ENCODE peak calls at places on chromosomes 3 and 15, in four cellular contexts. Q is K562, M is HL-60, F is GM12878. L is an unnamed sample.

GRCh38 chr15:77282333-77282732 is 137.6 kb downstream of the PEAK1 start:
- DNase-seq in F (no peak), Q (no peak), M (no peak), L (no peak)

GRCh38 chr15:69031013-69032001 is 16.8 kb downstream of the NOX5 start:
- DNase-seq in Q (peak), F (no peak), M (no peak), L (peak)

GRCh38 chr3:61830111-61830400 is 268.7 kb downstream of the PTPRG start:
- DNase-seq in Q (no peak), M (no peak), F (no peak), L (no peak)

GRCh38 chr3:27905625-27906024 is 183.5 kb upstream of the EOMES start:
- DNase-seq in Q (no peak), F (no peak), M (no peak), L (no peak)

GRCh38 chr15:101551696-101552591 is 62.4 kb upstream of the PCSK6 start:
- DNase-seq in F (no peak), M (no peak), Q (no peak), L (no peak)

GRCh38 chr3:15659254-15659975 is 57.9 kb downstream of the BTD start:
- DNase-seq in Q (no peak), M (no peak), F (no peak), L (no peak)

GRCh38 chr15:69980311-69981059 is 117.2 kb downstream of the TLE3 start:
- DNase-seq in Q (no peak), M (no peak), F (peak), L (no peak)

GRCh38 chr15:86382341-86382740 is 302.7 kb downstream of the AGBL1 start:
- DNase-seq in Q (no peak), M (no peak), F (no peak), L (no peak)

GRCh38 chr15:90592144-90592887 is 62.6 kb downstream of the CRTC3 start:
- DNase-seq in M (peak), F (no peak), Q (peak), L (no peak)

GRCh38 chr3:107441617-107442016 is 64.4 kb downstream of the CCDC54 start:
- DNase-seq in Q (peak), F (no peak), M (no peak), L (no peak)

GRCh38 chr3:131540143-131540542 is 37.4 kb upstream of the MRPL3 start:
- DNase-seq in F (no peak), M (no peak), Q (no peak), L (no peak)

GRCh38 chr3:43319364-43319763 is 33.0 kb downstream of the SNRK start:
- DNase-seq in Q (no peak), F (no peak), M (no peak), L (no peak)

GRCh38 chr3:129022114-129022994 is 21.2 kb downstream of the EFCC1 start:
- DNase-seq in F (no peak), Q (peak), M (no peak), L (no peak)

GRCh38 chr3:3734881-3735280 is 64.3 kb upstream of the LRRN1 start:
- DNase-seq in F (no peak), M (no peak), Q (no peak), L (no peak)

GRCh38 chr3:120284702-120285507 is at the start of gene GPR156:
- DNase-seq in Q (no peak), F (no peak), M (no peak), L (peak)

GRCh38 chr3:167885277-167885676 is 149.8 kb downstream of the SERPINI1 start:
- DNase-seq in Q (no peak), F (no peak), M (no peak), L (no peak)

GRCh38 chr3:149593416-149594160 is 64.2 kb downstream of the WWTR1 start:
- DNase-seq in Q (no peak), F (no peak), M (no peak), L (no peak)

GRCh38 chr15:48644827-48645557 is 517 bp downstream of the FBN1 start:
- DNase-seq in M (no peak), F (no peak), Q (no peak), L (peak)

GRCh38 chr15:96344120-96344705 is 13.7 kb downstream of the NR2F2 start:
- DNase-seq in Q (no peak), F (no peak), M (no peak), L (no peak)

GRCh38 chr3:126537730-126538281 is 13.9 kb downstream of the CHST13 start:
- DNase-seq in F (no peak), Q (no peak), M (no peak), L (no peak)

GRCh38 chr3:151395806-151396205 is 11.3 kb upstream of the P2RY12 start:
- DNase-seq in Q (no peak), F (no peak), M (peak), L (no peak)

GRCh38 chr15:92656089-92656488 is 514 bp upstream of the FAM174B start:
- DNase-seq in F (no peak), Q (no peak), M (no peak), L (no peak)

GRCh38 chr3:52325686-52326085 is 9.6 kb downstream of the DNAH1 start:
- DNase-seq in Q (no peak), M (no peak), F (no peak), L (no peak)

GRCh38 chr3:105364113-105364512 is 2.6 kb upstream of the ALCAM start:
- DNase-seq in Q (no peak), M (no peak), F (no peak), L (no peak)

GRCh38 chr3:46858996-46859710 is 4.1 kb downstream of the MYL3 start:
- DNase-seq in Q (no peak), M (no peak), F (no peak), L (no peak)

GRCh38 chr3:43405888-43406636 is 119.7 kb downstream of the SNRK start:
- DNase-seq in F (no peak), M (no peak), Q (peak), L (no peak)

GRCh38 chr15:40040293-40040635 is 1.3 kb upstream of the SRP14 start:
- DNase-seq in M (no peak), Q (no peak), F (no peak), L (no peak)

GRCh38 chr3:99747915-99748314 is 69.7 kb upstream of the CMSS1 start:
- DNase-seq in Q (no peak), M (no peak), F (no peak), L (no peak)

GRCh38 chr15:69926011-69926410 is 171.7 kb downstream of the TLE3 start:
- DNase-seq in F (no peak), M (no peak), Q (no peak), L (no peak)

GRCh38 chr3:20080956-20081554 is 40.8 kb downstream of the KAT2B start:
- DNase-seq in M (no peak), Q (peak), F (peak), L (no peak)

GRCh38 chr15:24955549-24955929 is 752 bp downstream of the SNRPN start:
- DNase-seq in F (no peak), M (no peak), Q (no peak), L (no peak)

GRCh38 chr3:197333901-197334639 is 35.7 kb upstream of the DLG1 start:
- DNase-seq in F (no peak), M (no peak), Q (no peak), L (no peak)

GRCh38 chr15:38197553-38197952 is 55.1 kb upstream of the SPRED1 start:
- DNase-seq in Q (no peak), M (no peak), F (no peak), L (no peak)

GRCh38 chr3:147318900-147319299 is 87.4 kb downstream of the ZIC4 start:
- DNase-seq in Q (no peak), F (no peak), M (no peak), L (no peak)

GRCh38 chr3:123129532-123129931 is 62.7 kb downstream of the PDIA5 start:
- DNase-seq in M (no peak), F (no peak), Q (no peak), L (no peak)

GRCh38 chr15:66405605-66406004 is 18.9 kb downstream of the MAP2K1 start:
- DNase-seq in M (no peak), F (no peak), Q (no peak), L (no peak)

GRCh38 chr15:31001702-31002101 is 10.3 kb upstream of the MTMR10 start:
- DNase-seq in Q (no peak), M (no peak), F (no peak), L (no peak)

GRCh38 chr15:30992465-30992864 is 1.0 kb upstream of the MTMR10 start:
- DNase-seq in M (no peak), Q (no peak), F (no peak), L (no peak)

GRCh38 chr15:30992073-30992363 is 590 bp upstream of the MTMR10 start:
- DNase-seq in F (no peak), M (no peak), Q (no peak), L (no peak)

GRCh38 chr15:30999729-31000128 is 8.3 kb upstream of the MTMR10 start:
- DNase-seq in F (no peak), Q (peak), M (no peak), L (no peak)

GRCh38 chr15:30997270-30997669 is 5.8 kb upstream of the MTMR10 start:
- DNase-seq in F (no peak), M (no peak), Q (no peak), L (no peak)
- TF ChIP-seq SPI1 in F (no peak), M (no peak), Q (no peak), L (no peak)

DNA sequence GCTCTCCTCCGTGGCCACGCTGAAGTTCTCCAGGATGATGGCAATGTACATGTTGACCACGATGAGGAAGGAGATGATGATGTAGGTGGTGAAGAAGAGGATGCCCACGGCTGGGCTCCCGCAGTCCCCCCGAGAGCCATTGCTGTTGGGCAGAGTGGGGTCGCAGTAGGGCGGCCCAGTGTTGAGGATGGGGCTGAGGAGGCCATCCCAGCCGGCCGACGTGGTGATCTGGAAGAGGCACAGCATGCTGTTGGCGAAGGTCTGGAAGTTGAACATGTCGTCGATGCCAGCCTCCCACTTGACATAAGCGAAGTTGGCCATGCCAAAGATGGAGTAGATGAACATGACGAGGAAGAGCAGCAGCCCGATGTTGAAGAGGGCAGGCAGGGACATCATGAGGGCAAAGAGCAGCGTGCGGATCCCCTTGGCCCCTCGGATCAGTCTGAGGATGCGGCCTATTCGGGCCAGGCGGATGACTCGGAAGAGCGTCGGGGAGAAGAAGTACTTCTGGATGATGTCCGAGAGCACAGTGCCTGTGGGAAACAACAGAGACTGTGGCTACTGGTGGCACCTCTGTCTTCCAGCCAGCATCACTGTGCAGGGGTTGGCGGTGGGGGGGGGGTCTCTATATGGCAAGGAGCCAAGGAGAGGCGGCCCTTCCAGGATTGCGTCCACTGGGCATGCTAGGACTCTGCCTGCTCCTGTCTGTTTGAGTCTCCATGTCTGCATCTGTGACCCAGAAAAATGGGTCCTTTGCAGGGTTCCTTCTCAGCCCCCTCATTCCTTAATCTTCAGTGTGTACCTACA is 55.1 kb downstream of the EXOG start:
- DNase-seq in F (no peak), Q (no peak), M (no peak), L (no peak)
- TF ChIP-seq SPI1 in F (no peak), Q (no peak), M (no peak), L (no peak)

DNA sequence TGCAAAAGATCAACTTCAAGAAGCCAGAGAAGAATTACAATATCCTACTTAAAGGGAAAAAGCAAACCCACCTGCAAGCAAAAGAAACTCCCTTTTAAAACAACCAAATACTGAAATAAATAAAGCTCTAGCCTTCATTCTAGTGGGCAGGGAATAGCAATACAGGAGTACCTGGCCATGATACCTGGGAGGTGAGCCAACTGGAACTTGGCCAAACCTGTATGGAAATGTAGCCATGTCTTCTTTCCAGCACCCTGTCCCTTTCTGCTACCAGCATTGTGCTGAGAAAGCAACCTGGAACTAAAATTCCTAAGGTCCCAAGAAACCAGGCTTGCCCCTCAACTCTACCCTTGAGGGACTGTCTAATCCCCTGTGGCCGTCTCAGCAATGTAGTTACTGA is 530.0 kb downstream of the EPHB1 start:
- DNase-seq in M (no peak), Q (no peak), F (no peak), L (no peak)
- TF ChIP-seq SPI1 in M (no peak), Q (no peak), F (no peak), L (no peak)

DNA sequence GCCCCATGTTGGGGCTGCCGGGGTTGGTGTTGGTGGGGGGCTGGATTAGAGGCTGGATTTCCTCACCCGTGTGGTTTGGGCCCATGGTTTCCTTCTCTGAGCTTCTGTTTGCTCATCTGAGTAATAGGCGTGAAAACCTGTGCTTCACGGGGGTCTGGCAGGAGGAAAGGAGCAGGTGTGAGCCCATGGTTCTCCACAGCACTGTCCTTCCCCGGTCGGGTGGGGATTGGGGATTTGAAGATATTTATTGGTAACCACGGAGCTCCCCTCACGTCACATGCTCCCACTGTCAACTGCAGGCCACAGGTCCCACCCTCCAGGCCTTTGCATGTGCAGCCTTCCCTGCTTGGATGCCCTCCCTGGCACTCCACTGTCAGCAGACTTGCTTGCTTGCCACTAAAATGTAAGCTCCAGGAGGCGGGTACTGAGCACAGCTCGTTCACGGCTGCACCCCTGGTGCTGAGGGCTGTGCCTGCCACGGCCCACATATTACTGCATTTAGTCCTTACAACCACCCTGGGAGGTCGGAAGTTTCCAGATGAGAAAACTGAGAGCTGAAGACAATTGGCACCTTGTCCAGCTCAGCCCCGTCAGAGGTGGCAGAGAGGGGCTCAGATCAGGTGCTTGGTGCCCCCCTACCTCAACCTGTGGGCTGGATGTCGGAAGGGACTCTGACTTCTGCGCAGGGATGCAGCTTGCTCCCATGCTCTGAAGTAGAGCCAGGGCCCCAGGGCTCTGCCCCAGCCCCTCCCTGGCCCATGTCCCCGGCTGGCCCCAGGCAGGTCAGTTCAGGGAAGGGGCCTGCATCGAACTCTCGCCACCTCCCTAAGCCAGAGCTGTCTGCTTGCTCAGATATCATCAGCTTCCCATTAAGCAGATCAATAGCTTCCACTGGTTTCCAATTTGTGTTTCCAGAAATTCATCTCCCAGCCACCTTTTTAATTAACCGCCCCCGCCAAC is 29.4 kb upstream of the IQSEC1 start:
- DNase-seq in M (no peak), Q (no peak), F (no peak), L (no peak)
- TF ChIP-seq SPI1 in M (no peak), Q (no peak), F (no peak), L (no peak)

DNA sequence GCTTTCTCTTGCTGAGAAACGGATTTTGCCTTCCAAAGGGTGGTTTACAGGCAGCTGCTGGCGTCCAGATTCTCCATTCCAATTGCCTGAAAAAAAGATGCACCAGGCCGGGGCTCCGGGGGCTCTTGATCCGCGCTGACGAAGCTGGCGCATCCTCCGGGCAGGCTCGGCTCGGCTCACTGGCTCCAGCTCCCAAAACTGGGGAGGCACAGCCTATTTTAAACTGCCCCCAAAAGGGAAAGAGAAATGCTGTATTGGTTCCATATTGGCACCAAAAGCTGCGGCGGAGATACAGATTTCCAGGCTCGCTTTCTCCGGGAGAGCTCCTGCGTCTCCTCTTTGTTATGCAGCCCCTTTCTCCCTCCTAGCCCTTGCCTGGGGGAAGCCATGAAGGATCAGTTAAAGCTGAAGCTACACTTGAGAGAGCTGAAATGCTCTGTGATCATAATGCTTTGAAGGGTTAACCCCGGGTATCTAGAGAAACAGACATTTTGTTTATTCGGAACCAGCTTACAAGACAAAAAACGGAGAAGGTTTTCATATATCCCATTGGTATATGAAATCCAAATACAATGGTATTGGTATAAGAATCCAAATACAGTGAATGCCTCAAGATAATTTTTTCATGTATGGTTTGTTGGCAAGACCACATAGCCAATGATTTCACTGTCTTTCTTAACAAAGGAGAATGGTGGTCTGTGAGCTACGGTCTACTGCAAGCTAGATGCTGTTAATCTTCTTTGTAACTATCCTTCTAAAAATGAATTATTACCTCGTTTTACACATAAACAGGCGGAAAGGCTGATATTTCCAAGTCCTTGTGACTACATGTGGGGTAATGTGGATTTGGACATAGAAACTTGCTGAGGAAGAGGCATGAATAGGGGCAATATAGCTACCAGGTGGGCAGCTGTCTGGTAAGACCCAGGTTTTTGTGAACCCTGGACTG is 704 bp downstream of the CD200 start:
- DNase-seq in M (no peak), F (no peak), Q (no peak), L (no peak)
- TF ChIP-seq SPI1 in M (no peak), F (no peak), Q (no peak), L (no peak)